ENCODE peak calls at places on chromosomes 2 and 18, in five cellular contexts. One of them, this sample, is unnamed.

GRCh38 chr2:197672494-197672893 is 2.9 kb downstream of the RFTN2 start:
- DNase-seq in AG08395: no peak
- DNase-seq in IMR-90: no peak
- DNase-seq in NCI-H2081: no peak
- DNase-seq in stimulated activated CD8-positive, alpha-beta memory T cell treated with anti-CD3 and anti-CD28 coated beads, Interleukin-15, amount 100 ng/mL, for 24 hours: no peak
- DNase-seq in this sample: no peak

GRCh38 chr2:126733795-126734194 is 77.8 kb downstream of the GYPC start:
- DNase-seq in stimulated activated CD8-positive, alpha-beta memory T cell treated with anti-CD3 and anti-CD28 coated beads, Interleukin-15, amount 100 ng/mL, for 24 hours: no peak
- DNase-seq in AG08395: no peak
- DNase-seq in IMR-90: no peak
- DNase-seq in NCI-H2081: no peak
- DNase-seq in this sample: no peak

GRCh38 chr18:35582310-35582682 is 756 bp downstream of the GALNT1 start:
- DNase-seq in NCI-H2081: no peak
- DNase-seq in AG08395: no peak
- DNase-seq in IMR-90: no peak
- DNase-seq in stimulated activated CD8-positive, alpha-beta memory T cell treated with anti-CD3 and anti-CD28 coated beads, Interleukin-15, amount 100 ng/mL, for 24 hours: no peak
- DNase-seq in this sample: peak; percentile 20

GRCh38 chr2:43482974-43483373 is 112.9 kb downstream of the THADA start:
- DNase-seq in NCI-H2081: no peak
- DNase-seq in IMR-90: peak; percentile 36
- DNase-seq in stimulated activated CD8-positive, alpha-beta memory T cell treated with anti-CD3 and anti-CD28 coated beads, Interleukin-15, amount 100 ng/mL, for 24 hours: no peak
- DNase-seq in AG08395: no peak
- DNase-seq in this sample: no peak

GRCh38 chr2:46520108-46520507 is 40.7 kb downstream of the TMEM247 start:
- DNase-seq in AG08395: no peak
- DNase-seq in NCI-H2081: no peak
- DNase-seq in IMR-90: no peak
- DNase-seq in stimulated activated CD8-positive, alpha-beta memory T cell treated with anti-CD3 and anti-CD28 coated beads, Interleukin-15, amount 100 ng/mL, for 24 hours: no peak
- DNase-seq in this sample: no peak

GRCh38 chr18:6719098-6719913 is 10.2 kb upstream of the ARHGAP28 start:
- DNase-seq in stimulated activated CD8-positive, alpha-beta memory T cell treated with anti-CD3 and anti-CD28 coated beads, Interleukin-15, amount 100 ng/mL, for 24 hours: no peak
- DNase-seq in AG08395: no peak
- DNase-seq in IMR-90: no peak
- DNase-seq in NCI-H2081: no peak
- DNase-seq in this sample: no peak

GRCh38 chr2:23412556-23413155 is 27.7 kb downstream of the KLHL29 start:
- DNase-seq in AG08395: no peak
- DNase-seq in NCI-H2081: no peak
- DNase-seq in IMR-90: peak; percentile 82
- DNase-seq in stimulated activated CD8-positive, alpha-beta memory T cell treated with anti-CD3 and anti-CD28 coated beads, Interleukin-15, amount 100 ng/mL, for 24 hours: no peak
- DNase-seq in this sample: no peak

GRCh38 chr2:208006833-208007232 is 18.5 kb downstream of the PLEKHM3 start:
- DNase-seq in IMR-90: peak; percentile 41
- DNase-seq in AG08395: peak; percentile 35
- DNase-seq in NCI-H2081: no peak
- DNase-seq in stimulated activated CD8-positive, alpha-beta memory T cell treated with anti-CD3 and anti-CD28 coated beads, Interleukin-15, amount 100 ng/mL, for 24 hours: no peak
- DNase-seq in this sample: no peak

GRCh38 chr2:162372818-162373217 is 28.9 kb downstream of the GCA start:
- DNase-seq in IMR-90: no peak
- DNase-seq in AG08395: no peak
- DNase-seq in NCI-H2081: no peak
- DNase-seq in stimulated activated CD8-positive, alpha-beta memory T cell treated with anti-CD3 and anti-CD28 coated beads, Interleukin-15, amount 100 ng/mL, for 24 hours: no peak
- DNase-seq in this sample: no peak

GRCh38 chr2:215027775-215028174 is 110.7 kb downstream of the ABCA12 start:
- DNase-seq in NCI-H2081: no peak
- DNase-seq in IMR-90: no peak
- DNase-seq in stimulated activated CD8-positive, alpha-beta memory T cell treated with anti-CD3 and anti-CD28 coated beads, Interleukin-15, amount 100 ng/mL, for 24 hours: no peak
- DNase-seq in AG08395: no peak
- DNase-seq in this sample: no peak

This sample was measured in midbrain.